ENCODE peak calls at places on chromosomes 4 and X, in six cellular contexts. One of them, this sample, is unnamed.
A peak's percentile ranks its signal among the peaks of the same experiment; 100 is the strongest.

GRCh38 chrX:43813898-43814297 is 68.4 kb downstream of the MAOB start:
- DNase-seq in stomach: no peak
- DNase-seq in coronary artery: no peak
- DNase-seq in GM12865: no peak
- DNase-seq in lower leg skin: no peak
- DNase-seq in kidney epithelial cell: no peak
- DNase-seq in this sample: no peak

GRCh38 chr4:182089326-182089725 is 153.9 kb upstream of the TENM3 start:
- DNase-seq in stomach: no peak
- DNase-seq in coronary artery: no peak
- DNase-seq in GM12865: peak; percentile 19
- DNase-seq in lower leg skin: no peak
- DNase-seq in kidney epithelial cell: no peak
- DNase-seq in this sample: no peak

GRCh38 chr4:25632135-25632534 is 23.5 kb upstream of the SLC34A2 start:
- DNase-seq in stomach: peak; percentile 34
- DNase-seq in coronary artery: no peak
- DNase-seq in GM12865: no peak
- DNase-seq in lower leg skin: no peak
- DNase-seq in kidney epithelial cell: no peak
- DNase-seq in this sample: no peak

GRCh38 chrX:144006811-144007210 is 122.9 kb downstream of the UBE2NL start:
- DNase-seq in stomach: no peak
- DNase-seq in coronary artery: no peak
- DNase-seq in GM12865: no peak
- DNase-seq in lower leg skin: no peak
- DNase-seq in kidney epithelial cell: peak; percentile 84
- DNase-seq in this sample: no peak

GRCh38 chrX:72540318-72540717 is 32.3 kb downstream of the HDAC8 start:
- DNase-seq in stomach: no peak
- DNase-seq in coronary artery: no peak
- DNase-seq in GM12865: peak; percentile 3
- DNase-seq in lower leg skin: no peak
- DNase-seq in kidney epithelial cell: no peak
- DNase-seq in this sample: no peak

GRCh38 chr4:71126719-71127118 is 133.3 kb downstream of the DCK start:
- DNase-seq in stomach: no peak
- DNase-seq in coronary artery: no peak
- DNase-seq in GM12865: no peak
- DNase-seq in lower leg skin: no peak
- DNase-seq in kidney epithelial cell: peak; percentile 86
- DNase-seq in this sample: no peak

GRCh38 chr4:152535236-152535902 is 523 bp downstream of the FBXW7 start:
- DNase-seq in stomach: no peak
- DNase-seq in coronary artery: peak; percentile 77
- DNase-seq in GM12865: no peak
- DNase-seq in lower leg skin: no peak
- DNase-seq in kidney epithelial cell: no peak
- DNase-seq in this sample: no peak

GRCh38 chrX:51407520-51408409 is 75.1 kb downstream of the NUDT10 start:
- DNase-seq in stomach: no peak
- DNase-seq in coronary artery: no peak
- DNase-seq in GM12865: no peak
- DNase-seq in lower leg skin: no peak
- DNase-seq in kidney epithelial cell: no peak
- DNase-seq in this sample: no peak

GRCh38 chrX:153925387-153925738 is 701 bp downstream of the ARHGAP4 start:
- DNase-seq in stomach: no peak
- DNase-seq in coronary artery: no peak
- DNase-seq in GM12865: peak; percentile 81
- DNase-seq in lower leg skin: no peak
- DNase-seq in kidney epithelial cell: no peak
- DNase-seq in this sample: no peak

GRCh38 chrX:153592966-153593688 is 5.8 kb downstream of the CCNQ start:
- DNase-seq in stomach: no peak
- DNase-seq in coronary artery: no peak
- DNase-seq in GM12865: no peak
- DNase-seq in lower leg skin: no peak
- DNase-seq in kidney epithelial cell: no peak
- DNase-seq in this sample: peak; percentile 82

GRCh38 chr4:106266201-106266600 is 49.8 kb downstream of the TBCK start:
- DNase-seq in stomach: no peak
- DNase-seq in coronary artery: no peak
- DNase-seq in GM12865: peak; percentile 43
- DNase-seq in lower leg skin: no peak
- DNase-seq in kidney epithelial cell: no peak
- DNase-seq in this sample: no peak

GRCh38 chrX:72258174-72258573 is 18.9 kb downstream of the RPS4X start:
- DNase-seq in stomach: no peak
- DNase-seq in coronary artery: no peak
- DNase-seq in GM12865: no peak
- DNase-seq in lower leg skin: no peak
- DNase-seq in kidney epithelial cell: no peak
- DNase-seq in this sample: no peak

GRCh38 chr4:80216100-80216761 is 18.9 kb downstream of the PRDM8 start:
- DNase-seq in stomach: no peak
- DNase-seq in coronary artery: no peak
- DNase-seq in GM12865: no peak
- DNase-seq in lower leg skin: no peak
- DNase-seq in kidney epithelial cell: no peak
- DNase-seq in this sample: no peak

GRCh38 chrX:131746491-131746968 is 202.7 kb downstream of the OR13H1 start:
- DNase-seq in stomach: peak; percentile 86
- DNase-seq in coronary artery: peak; percentile 88
- DNase-seq in GM12865: peak; percentile 36
- DNase-seq in lower leg skin: peak; percentile 95
- DNase-seq in kidney epithelial cell: no peak
- DNase-seq in this sample: no peak

GRCh38 chrX:41558531-41558930 is 111.4 kb downstream of the NYX start:
- DNase-seq in stomach: no peak
- DNase-seq in coronary artery: no peak
- DNase-seq in GM12865: peak; percentile 16
- DNase-seq in lower leg skin: no peak
- DNase-seq in kidney epithelial cell: no peak
- DNase-seq in this sample: no peak

GRCh38 chr4:166222271-166222670 is 349.2 kb downstream of the TLL1 start:
- DNase-seq in stomach: no peak
- DNase-seq in coronary artery: no peak
- DNase-seq in GM12865: no peak
- DNase-seq in lower leg skin: no peak
- DNase-seq in kidney epithelial cell: no peak
- DNase-seq in this sample: no peak

GRCh38 chr4:2596153-2596552 is 59.7 kb downstream of the FAM193A start:
- DNase-seq in stomach: no peak
- DNase-seq in coronary artery: no peak
- DNase-seq in GM12865: no peak
- DNase-seq in lower leg skin: peak; percentile 12
- DNase-seq in kidney epithelial cell: no peak
- DNase-seq in this sample: no peak

GRCh38 chr4:2604614-2605013 is 68.2 kb downstream of the FAM193A start:
- DNase-seq in stomach: no peak
- DNase-seq in coronary artery: no peak
- DNase-seq in GM12865: no peak
- DNase-seq in lower leg skin: no peak
- DNase-seq in kidney epithelial cell: no peak
- DNase-seq in this sample: no peak

GRCh38 chr4:2595436-2595835 is 59.0 kb downstream of the FAM193A start:
- DNase-seq in stomach: no peak
- DNase-seq in coronary artery: no peak
- DNase-seq in GM12865: peak; percentile 27
- DNase-seq in lower leg skin: peak; percentile 53
- DNase-seq in kidney epithelial cell: no peak
- DNase-seq in this sample: no peak

GRCh38 chr4:2600878-2601277 is 64.4 kb downstream of the FAM193A start:
- DNase-seq in stomach: no peak
- DNase-seq in coronary artery: no peak
- DNase-seq in GM12865: no peak
- DNase-seq in lower leg skin: no peak
- DNase-seq in kidney epithelial cell: no peak
- DNase-seq in this sample: no peak

DNA sequence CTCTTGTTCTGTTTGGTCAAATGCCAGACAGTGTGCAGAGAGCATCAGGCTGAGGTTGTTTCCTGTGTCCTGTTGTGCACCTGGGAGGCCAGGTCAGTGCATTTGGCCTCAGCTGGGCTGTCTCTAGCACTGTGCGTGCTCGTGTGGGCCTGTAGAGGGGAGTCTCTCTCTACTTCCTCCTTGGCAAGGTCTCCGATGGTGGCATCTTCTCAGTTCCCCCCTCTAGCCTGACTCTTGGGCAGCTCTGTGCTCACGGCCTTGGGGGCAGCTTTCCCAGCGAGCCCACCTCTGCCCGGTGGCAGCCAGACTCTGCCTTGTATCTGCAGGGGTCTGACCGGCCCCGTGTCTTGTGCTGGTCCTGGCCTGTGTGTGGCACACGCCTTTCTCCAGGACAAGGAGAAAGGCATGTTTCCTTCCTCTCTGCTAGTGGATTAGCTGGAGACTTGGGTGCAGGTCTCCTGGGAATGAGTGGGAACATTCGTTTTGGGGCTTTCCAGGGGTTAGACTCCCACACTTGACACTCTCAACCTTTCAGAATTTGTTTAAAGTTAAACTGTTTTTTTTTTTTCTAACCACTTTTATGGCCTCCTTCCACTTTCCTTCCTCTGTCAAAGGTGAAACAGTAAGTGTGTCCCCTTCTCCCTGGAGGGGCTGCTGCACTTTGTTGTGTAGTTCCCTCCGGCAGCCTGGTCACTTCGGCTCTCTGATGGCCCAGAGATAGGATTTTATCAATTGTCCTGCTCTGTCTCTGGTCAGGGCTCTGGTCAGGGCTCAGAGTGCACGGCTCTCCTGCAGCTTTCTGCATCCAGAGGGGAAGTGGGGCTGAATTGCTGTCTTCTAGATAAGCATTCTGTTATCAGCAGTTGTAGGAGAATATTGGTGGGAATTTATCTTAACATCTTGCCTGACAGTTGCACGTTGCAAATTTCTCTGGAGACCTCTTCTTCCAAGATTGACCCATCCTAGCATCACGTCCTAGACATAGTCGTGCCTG is 62.5 kb downstream of the FAM193A start:
- DNase-seq in stomach: no peak
- DNase-seq in coronary artery: no peak
- DNase-seq in GM12865: peak; percentile 80
- DNase-seq in lower leg skin: peak; percentile 75
- DNase-seq in kidney epithelial cell: no peak
- DNase-seq in this sample: no peak
- TF ChIP-seq CTCF in stomach: no peak
- TF ChIP-seq CTCF in coronary artery: no peak
- TF ChIP-seq CTCF in GM12865: peak; percentile 42
- TF ChIP-seq CTCF in lower leg skin: no peak
- TF ChIP-seq CTCF in kidney epithelial cell: no peak
- TF ChIP-seq CTCF in this sample: peak; percentile 31

GRCh38 chr4:147862043-147862692 is 130.3 kb downstream of the ARHGAP10 start:
- DNase-seq in stomach: no peak
- DNase-seq in coronary artery: no peak
- DNase-seq in GM12865: no peak
- DNase-seq in lower leg skin: no peak
- DNase-seq in kidney epithelial cell: no peak
- DNase-seq in this sample: no peak

GRCh38 chr4:147864591-147864990 is 132.7 kb downstream of the ARHGAP10 start:
- DNase-seq in stomach: no peak
- DNase-seq in coronary artery: no peak
- DNase-seq in GM12865: no peak
- DNase-seq in lower leg skin: no peak
- DNase-seq in kidney epithelial cell: no peak
- DNase-seq in this sample: no peak

GRCh38 chr4:147860960-147861359 is 129.1 kb downstream of the ARHGAP10 start:
- DNase-seq in stomach: no peak
- DNase-seq in coronary artery: peak; percentile 82
- DNase-seq in GM12865: no peak
- DNase-seq in lower leg skin: no peak
- DNase-seq in kidney epithelial cell: no peak
- DNase-seq in this sample: no peak

GRCh38 chr4:147863808-147864472 is 132.1 kb downstream of the ARHGAP10 start:
- DNase-seq in stomach: no peak
- DNase-seq in coronary artery: no peak
- DNase-seq in GM12865: no peak
- DNase-seq in lower leg skin: no peak
- DNase-seq in kidney epithelial cell: no peak
- DNase-seq in this sample: no peak

DNA sequence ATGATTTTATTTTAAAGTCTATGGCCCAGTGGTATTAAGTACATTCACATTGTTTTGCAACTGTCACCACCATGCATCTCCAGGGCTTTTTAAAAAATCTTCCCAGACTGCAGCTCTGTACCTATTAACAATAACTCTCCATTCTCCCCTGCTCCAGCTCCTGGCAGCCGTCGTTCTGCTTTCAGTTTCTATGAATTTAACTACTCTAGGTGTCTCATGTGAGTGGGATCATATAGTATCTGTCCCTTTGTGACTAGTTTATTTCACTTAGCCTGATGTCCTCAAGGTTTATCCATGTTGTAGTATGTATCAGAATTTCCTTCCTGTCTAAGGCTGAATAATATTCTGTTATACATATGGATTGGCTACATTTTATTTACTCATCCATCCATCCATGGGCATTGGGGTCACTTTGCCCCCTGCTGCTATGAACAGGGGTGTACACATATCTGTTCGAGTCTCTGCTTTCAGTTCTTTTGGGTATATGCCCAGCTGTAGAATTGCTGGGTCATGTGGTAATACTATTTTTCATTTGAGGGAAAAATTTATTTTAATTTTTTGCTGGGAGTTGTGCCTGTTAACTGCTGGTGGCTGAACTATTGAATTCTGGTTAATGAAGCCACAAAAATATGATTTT is 131.3 kb downstream of the ARHGAP10 start:
- DNase-seq in stomach: no peak
- DNase-seq in coronary artery: no peak
- DNase-seq in GM12865: peak; percentile 29
- DNase-seq in lower leg skin: no peak
- DNase-seq in kidney epithelial cell: no peak
- DNase-seq in this sample: no peak
- TF ChIP-seq CTCF in stomach: no peak
- TF ChIP-seq CTCF in coronary artery: no peak
- TF ChIP-seq CTCF in GM12865: peak; percentile 14
- TF ChIP-seq CTCF in lower leg skin: no peak
- TF ChIP-seq CTCF in kidney epithelial cell: no peak
- TF ChIP-seq CTCF in this sample: peak; percentile 68

GRCh38 chr4:95510145-95510544 is 38.6 kb downstream of the UNC5C start:
- DNase-seq in stomach: no peak
- DNase-seq in coronary artery: no peak
- DNase-seq in GM12865: peak; percentile 19
- DNase-seq in lower leg skin: no peak
- DNase-seq in kidney epithelial cell: no peak
- DNase-seq in this sample: no peak
- TF ChIP-seq CTCF in stomach: no peak
- TF ChIP-seq CTCF in coronary artery: peak; percentile 23
- TF ChIP-seq CTCF in GM12865: peak; percentile 41
- TF ChIP-seq CTCF in lower leg skin: no peak
- TF ChIP-seq CTCF in kidney epithelial cell: peak; percentile 66
- TF ChIP-seq CTCF in this sample: peak; percentile 95

DNA sequence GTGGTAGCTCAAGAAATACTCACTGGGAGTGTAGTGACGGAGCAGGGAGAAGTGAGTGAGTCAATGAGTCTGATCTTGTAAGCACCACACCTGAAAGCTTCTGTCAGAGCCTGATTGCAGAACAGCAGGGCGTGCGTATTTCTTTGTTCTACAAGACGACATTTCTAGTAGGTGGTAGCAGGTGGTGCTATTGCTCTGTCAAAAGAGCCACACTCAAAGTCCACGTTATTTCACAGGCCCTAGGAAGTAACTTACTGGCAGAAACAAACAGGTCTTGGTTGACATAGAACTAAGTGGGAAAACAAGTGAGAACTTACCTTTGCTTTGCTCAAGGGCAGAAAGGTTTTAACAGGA is 46.4 kb upstream of the SPRY1 start:
- DNase-seq in stomach: peak; percentile 54
- DNase-seq in coronary artery: no peak
- DNase-seq in GM12865: peak; percentile 32
- DNase-seq in lower leg skin: no peak
- DNase-seq in kidney epithelial cell: no peak
- DNase-seq in this sample: no peak
- TF ChIP-seq CTCF in stomach: no peak
- TF ChIP-seq CTCF in coronary artery: no peak
- TF ChIP-seq CTCF in GM12865: no peak
- TF ChIP-seq CTCF in lower leg skin: no peak
- TF ChIP-seq CTCF in kidney epithelial cell: no peak
- TF ChIP-seq CTCF in this sample: peak; percentile 24

This sample was measured in chondrocyte.